ENCODE peak calls at places on chromosomes 5 and 9, in seven cellular contexts. C is lower lobe of right lung, F is A549, Y is ovary, L is upper lobe of right lung, Z is BE2C, B is lung. U is an unnamed sample.

GRCh38 chr5:109873687-109874086 is 184.0 kb downstream of the MAN2A1 start:
- DNase-seq in B (peak; percentile 44), C (peak; percentile 60), F (no peak), L (no peak), Z (no peak), Y (no peak), U (no peak)

GRCh38 chr5:142159354-142159753 is 50.8 kb downstream of the NDFIP1 start:
- DNase-seq in Y (no peak), F (no peak), Z (no peak), B (no peak), L (no peak), C (no peak), U (no peak)

GRCh38 chr5:60092671-60093422 is 199.3 kb upstream of the PDE4D start:
- DNase-seq in B (no peak), Z (no peak), Y (no peak), L (no peak), C (no peak), F (peak; percentile 38), U (no peak)

GRCh38 chr9:38526571-38526970 is 93.8 kb downstream of the ANKRD18A start:
- DNase-seq in F (no peak), Y (no peak), L (no peak), Z (no peak), C (no peak), B (no peak), U (no peak)

GRCh38 chr5:59569608-59570334 is 323.8 kb downstream of the PDE4D start:
- DNase-seq in C (no peak), Z (no peak), B (no peak), L (no peak), Y (no peak), F (no peak), U (no peak)

GRCh38 chr9:132768932-132769894 is 98.9 kb downstream of the GTF3C4 start:
- DNase-seq in L (peak; percentile 79), Y (peak; percentile 76), F (peak; percentile 49), C (peak; percentile 71), B (peak; percentile 76), Z (peak; percentile 31), U (peak; percentile 79)

GRCh38 chr9:80968611-80969010 is 720.7 kb downstream of the TLE1 start:
- DNase-seq in Z (no peak), C (no peak), Y (no peak), F (no peak), L (no peak), B (no peak), U (no peak)

GRCh38 chr5:35374584-35374983 is 144.3 kb upstream of the PRLR start:
- DNase-seq in Z (no peak), Y (no peak), C (no peak), B (no peak), L (no peak), F (no peak), U (peak; percentile 53)

GRCh38 chr5:127961006-127961763 is 122.4 kb upstream of the SLC12A2 start:
- DNase-seq in L (no peak), Z (no peak), B (no peak), C (no peak), F (no peak), Y (no peak), U (no peak)
- H3K4me3 ChIP-seq in L (no peak overlapping the region), Z (no peak overlapping the region), B (no peak overlapping the region), C (no peak overlapping the region), F (no peak overlapping the region), Y (no peak overlapping the region), U (no peak overlapping the region)

GRCh38 chr9:117290306-117290705 is 124.6 kb downstream of the ASTN2 start:
- DNase-seq in B (no peak), Y (no peak), L (no peak), C (no peak), F (no peak), Z (no peak), U (no peak)
- H3K4me1 ChIP-seq in B (no peaks in the 10 kb centered on the region), Y (no peaks in the 10 kb centered on the region), L (no peaks in the 10 kb centered on the region), C (no peaks in the 10 kb centered on the region), F (no peaks in the 10 kb centered on the region), Z (peaks cover 38% of the 10 kb centered on the region), U (no peaks in the 10 kb centered on the region)

GRCh38 chr9:72444436-72444835 is 77.0 kb upstream of the TMC1 start:
- DNase-seq in L (no peak), B (no peak), Y (no peak), C (no peak), F (no peak), Z (no peak), U (no peak)

GRCh38 chr9:72442212-72442607 is 77.2 kb upstream of the ZFAND5 start:
- DNase-seq in Y (no peak), L (no peak), F (peak; percentile 73), B (no peak), Z (no peak), C (no peak), U (no peak)

GRCh38 chr9:72441296-72442211 is 76.5 kb upstream of the ZFAND5 start:
- DNase-seq in Y (no peak), Z (no peak), L (no peak), B (no peak), F (no peak), C (no peak), U (no peak)

GRCh38 chr9:72445291-72446000 is 76.0 kb upstream of the TMC1 start:
- DNase-seq in L (no peak), C (no peak), Y (no peak), B (no peak), F (no peak), Z (no peak), U (no peak)

GRCh38 chr9:72443855-72444254 is 77.6 kb upstream of the TMC1 start:
- DNase-seq in B (no peak), Z (no peak), F (peak; percentile 38), L (no peak), C (no peak), Y (no peak), U (no peak)
- TF ChIP-seq CTCF in B (no peak), Z (no peak), F (no peak), L (peak; percentile 6), C (no peak), Y (no peak), U (no peak)

GRCh38 chr9:91516781-91517180 is 93.1 kb upstream of the NFIL3 start:
- DNase-seq in Y (no peak), L (no peak), Z (no peak), F (no peak), C (no peak), B (no peak), U (no peak)

GRCh38 chr9:91519520-91520270 is 96.1 kb upstream of the NFIL3 start:
- DNase-seq in L (no peak), Z (no peak), Y (no peak), C (no peak), B (no peak), F (no peak), U (no peak)

GRCh38 chr9:91515074-91515687 is 91.5 kb upstream of the NFIL3 start:
- DNase-seq in Y (no peak), F (no peak), L (no peak), Z (no peak), B (no peak), C (no peak), U (no peak)

DNA sequence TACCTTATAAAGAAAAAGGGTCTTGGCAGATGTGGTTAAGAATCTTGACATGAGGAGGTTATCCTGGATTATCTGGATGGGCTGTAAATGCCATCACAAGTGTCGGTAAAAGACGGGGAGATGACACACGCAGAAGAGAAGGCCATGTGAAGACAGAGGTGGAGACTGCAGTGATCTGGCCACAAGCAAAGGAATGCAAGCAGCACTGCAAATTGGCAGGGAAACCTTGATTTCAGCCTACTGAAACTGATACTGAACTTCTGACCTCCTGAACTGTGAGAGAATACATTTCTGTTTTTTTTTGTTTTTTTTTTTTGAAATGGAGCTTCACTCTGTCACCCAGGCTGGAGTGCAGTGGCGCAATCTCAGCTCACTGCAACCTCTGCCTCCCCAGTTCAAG is 92.4 kb upstream of the NFIL3 start:
- DNase-seq in F (no peak), B (no peak), C (no peak), Y (no peak), L (no peak), Z (no peak), U (no peak)
- H3K4me3 ChIP-seq in F (no peak overlapping the region), B (no peak overlapping the region), C (no peak overlapping the region), Y (no peak overlapping the region), L (no peak overlapping the region), Z (no peak overlapping the region), U (no peak overlapping the region)

DNA sequence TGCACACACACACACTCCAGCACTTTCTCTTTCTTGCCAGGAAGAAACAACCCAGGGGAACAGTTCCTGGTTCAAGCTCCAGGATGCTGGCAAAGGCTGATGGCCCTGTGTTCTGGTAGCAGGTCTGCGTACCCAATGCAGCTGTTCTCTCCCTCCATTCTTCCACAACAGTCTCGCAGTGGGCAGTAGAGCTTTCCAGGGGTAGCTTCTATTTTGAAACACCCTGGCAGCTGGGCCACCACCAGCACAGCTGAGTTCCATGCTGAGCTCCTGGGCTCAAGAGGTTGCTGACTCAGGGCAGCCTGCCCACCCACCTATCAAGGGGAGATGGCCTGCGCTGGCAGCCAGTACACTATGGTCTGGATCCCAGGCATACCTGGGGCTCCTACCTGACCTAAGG is 4.7 kb downstream of the VDAC1 start:
- DNase-seq in B (no peak), L (no peak), Z (no peak), C (no peak), Y (no peak), F (no peak), U (no peak)
- H3K4me1 ChIP-seq in B (peaks cover 29% of the 10 kb centered on the region), L (peaks cover 39% of the 10 kb centered on the region), Z (peaks cover 13% of the 10 kb centered on the region), C (peaks cover 72% of the 10 kb centered on the region), Y (peaks cover 23% of the 10 kb centered on the region), F (peaks cover 72% of the 10 kb centered on the region), U (peaks cover 76% of the 10 kb centered on the region)

DNA sequence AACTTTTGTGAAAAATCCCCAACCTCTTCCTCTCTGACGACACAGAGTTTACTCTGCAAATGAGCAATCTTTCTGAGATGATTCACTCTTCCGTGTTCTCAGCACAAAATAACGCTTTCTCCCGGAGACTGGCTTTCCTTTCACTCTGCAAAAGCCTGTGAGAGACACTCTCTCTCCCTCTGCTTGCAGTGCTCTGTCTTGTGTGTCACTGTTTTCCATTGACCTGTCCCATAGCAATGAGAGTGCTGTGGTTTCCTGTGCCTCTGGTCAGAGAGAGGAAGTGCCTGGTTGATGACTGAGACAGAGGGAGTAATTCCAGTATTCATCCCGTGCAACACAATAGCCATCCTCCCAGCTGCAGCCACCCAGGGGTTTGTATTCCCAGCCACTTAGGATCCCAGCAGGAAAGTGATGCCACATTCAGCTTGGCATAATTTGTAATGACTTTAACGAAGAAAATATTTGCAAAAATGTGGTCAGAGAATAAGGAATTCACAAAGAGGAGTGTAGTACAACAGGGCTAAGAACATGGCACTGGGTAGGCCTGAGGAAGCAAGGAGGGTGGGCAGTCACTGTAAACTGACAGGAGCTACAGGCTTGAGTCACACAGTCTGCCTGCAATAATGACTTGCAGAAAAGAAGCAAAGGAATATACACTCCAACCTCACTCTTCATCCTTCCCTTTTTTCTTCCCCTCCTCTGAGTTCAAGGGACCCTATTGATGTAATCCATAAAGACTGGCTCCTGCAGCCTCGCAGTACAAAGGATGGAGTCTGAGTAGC is 463.5 kb upstream of the RGMB start:
- DNase-seq in C (no peak), B (no peak), L (no peak), F (peak; percentile 3), Z (no peak), Y (no peak), U (no peak)
- TF ChIP-seq CTCF in C (no peak), B (no peak), L (no peak), F (no peak), Z (no peak), Y (no peak), U (no peak)

GRCh38 chr9:94718936-94719335 is 7.6 kb upstream of the AOPEP start:
- DNase-seq in Z (no peak), B (no peak), Y (no peak), F (no peak), C (no peak), L (no peak), U (no peak)
- H3K4me3 ChIP-seq in Z (no peak overlapping the region), B (no peak overlapping the region), Y (no peak overlapping the region), F (no peak overlapping the region), C (no peak overlapping the region), L (no peak overlapping the region), U (no peak overlapping the region)